ENCODE peak calls at places on chromosomes 1 and 21, in seven cellular contexts. One of them, this sample, is unnamed.

GRCh38 chr1:179025975-179026812 is 500 bp downstream of the FAM20B start:
- DNase-seq in fibroblast of mammary gland: peak
- DNase-seq in hepatocyte: peak
- DNase-seq in K562: peak
- DNase-seq in neural progenitor cell: peak
- DNase-seq in cardiac muscle cell: peak
- DNase-seq in PC-9: peak
- DNase-seq in this sample: peak

GRCh38 chr1:33383974-33384767 is 46.7 kb downstream of the PHC2 start:
- DNase-seq in hepatocyte: no peak
- DNase-seq in PC-9: no peak
- DNase-seq in neural progenitor cell: no peak
- DNase-seq in fibroblast of mammary gland: peak
- DNase-seq in K562: no peak
- DNase-seq in cardiac muscle cell: peak
- DNase-seq in this sample: peak

GRCh38 chr1:97796716-97797115 is 124.1 kb downstream of the DPYD start:
- DNase-seq in PC-9: no peak
- DNase-seq in K562: no peak
- DNase-seq in fibroblast of mammary gland: no peak
- DNase-seq in hepatocyte: no peak
- DNase-seq in neural progenitor cell: no peak
- DNase-seq in cardiac muscle cell: peak
- DNase-seq in this sample: no peak

GRCh38 chr1:198638441-198638840 is 399 bp upstream of the PTPRC start:
- DNase-seq in neural progenitor cell: no peak
- DNase-seq in fibroblast of mammary gland: no peak
- DNase-seq in PC-9: no peak
- DNase-seq in cardiac muscle cell: no peak
- DNase-seq in hepatocyte: no peak
- DNase-seq in K562: no peak
- DNase-seq in this sample: no peak

GRCh38 chr1:53249706-53250105 is 11.4 kb upstream of the MAGOH start:
- DNase-seq in cardiac muscle cell: no peak
- DNase-seq in neural progenitor cell: no peak
- DNase-seq in PC-9: no peak
- DNase-seq in fibroblast of mammary gland: no peak
- DNase-seq in hepatocyte: peak
- DNase-seq in K562: no peak
- DNase-seq in this sample: no peak

GRCh38 chr1:223820515-223820858 is 25.3 kb downstream of the TP53BP2 start:
- DNase-seq in cardiac muscle cell: no peak
- DNase-seq in hepatocyte: no peak
- DNase-seq in neural progenitor cell: no peak
- DNase-seq in K562: no peak
- DNase-seq in fibroblast of mammary gland: no peak
- DNase-seq in PC-9: no peak
- DNase-seq in this sample: no peak

GRCh38 chr1:174052621-174053020 is 30.5 kb upstream of the RC3H1 start:
- DNase-seq in cardiac muscle cell: no peak
- DNase-seq in K562: no peak
- DNase-seq in hepatocyte: no peak
- DNase-seq in fibroblast of mammary gland: peak
- DNase-seq in neural progenitor cell: no peak
- DNase-seq in PC-9: no peak
- DNase-seq in this sample: no peak

GRCh38 chr1:212514056-212514614 is 81.4 kb downstream of the NENF start:
- DNase-seq in PC-9: peak
- DNase-seq in neural progenitor cell: no peak
- DNase-seq in cardiac muscle cell: peak
- DNase-seq in fibroblast of mammary gland: peak
- DNase-seq in hepatocyte: no peak
- DNase-seq in K562: peak
- DNase-seq in this sample: peak

GRCh38 chr1:20478072-20478660 is 7.8 kb downstream of the CAMK2N1 start:
- DNase-seq in K562: no peak
- DNase-seq in neural progenitor cell: no peak
- DNase-seq in cardiac muscle cell: no peak
- DNase-seq in PC-9: no peak
- DNase-seq in fibroblast of mammary gland: no peak
- DNase-seq in hepatocyte: no peak
- DNase-seq in this sample: no peak

GRCh38 chr21:33362044-33362555 is 37.3 kb downstream of the IFNAR1 start:
- DNase-seq in neural progenitor cell: peak
- DNase-seq in PC-9: no peak
- DNase-seq in cardiac muscle cell: no peak
- DNase-seq in hepatocyte: peak
- DNase-seq in fibroblast of mammary gland: no peak
- DNase-seq in K562: no peak
- DNase-seq in this sample: peak

GRCh38 chr1:236142358-236143103 is at the start of gene GPR137B:
- DNase-seq in hepatocyte: peak
- DNase-seq in cardiac muscle cell: peak
- DNase-seq in neural progenitor cell: peak
- DNase-seq in fibroblast of mammary gland: peak
- DNase-seq in PC-9: no peak
- DNase-seq in K562: peak
- DNase-seq in this sample: peak

GRCh38 chr1:23273450-23274133 is 56.3 kb upstream of the HTR1D start:
- DNase-seq in fibroblast of mammary gland: peak
- DNase-seq in cardiac muscle cell: peak
- DNase-seq in neural progenitor cell: no peak
- DNase-seq in PC-9: peak
- DNase-seq in K562: no peak
- DNase-seq in hepatocyte: peak
- DNase-seq in this sample: peak

GRCh38 chr1:112114540-112114939 is 125.1 kb upstream of the KCND3 start:
- DNase-seq in K562: no peak
- DNase-seq in hepatocyte: no peak
- DNase-seq in PC-9: no peak
- DNase-seq in cardiac muscle cell: no peak
- DNase-seq in fibroblast of mammary gland: no peak
- DNase-seq in neural progenitor cell: no peak
- DNase-seq in this sample: peak

GRCh38 chr1:8004113-8004802 is 21.9 kb downstream of the ERRFI1 start:
- DNase-seq in hepatocyte: no peak
- DNase-seq in PC-9: no peak
- DNase-seq in neural progenitor cell: peak
- DNase-seq in cardiac muscle cell: peak
- DNase-seq in fibroblast of mammary gland: no peak
- DNase-seq in K562: no peak
- DNase-seq in this sample: no peak

GRCh38 chr1:205633421-205633976 is 1.7 kb upstream of the ELK4 start:
- DNase-seq in K562: no peak
- DNase-seq in neural progenitor cell: no peak
- DNase-seq in cardiac muscle cell: peak
- DNase-seq in fibroblast of mammary gland: peak
- DNase-seq in PC-9: no peak
- DNase-seq in hepatocyte: no peak
- DNase-seq in this sample: peak

GRCh38 chr1:53639996-53640695 is 98.8 kb downstream of the GLIS1 start:
- DNase-seq in cardiac muscle cell: no peak
- DNase-seq in hepatocyte: no peak
- DNase-seq in PC-9: no peak
- DNase-seq in neural progenitor cell: no peak
- DNase-seq in K562: no peak
- DNase-seq in fibroblast of mammary gland: no peak
- DNase-seq in this sample: no peak

GRCh38 chr1:209384710-209385550 is 198.6 kb upstream of the CAMK1G start:
- DNase-seq in PC-9: peak
- DNase-seq in neural progenitor cell: no peak
- DNase-seq in K562: no peak
- DNase-seq in fibroblast of mammary gland: peak
- DNase-seq in cardiac muscle cell: no peak
- DNase-seq in hepatocyte: no peak
- DNase-seq in this sample: peak

GRCh38 chr21:19640964-19641363 is 1237.4 kb upstream of the TMPRSS15 start:
- DNase-seq in cardiac muscle cell: no peak
- DNase-seq in fibroblast of mammary gland: no peak
- DNase-seq in PC-9: no peak
- DNase-seq in K562: no peak
- DNase-seq in hepatocyte: no peak
- DNase-seq in neural progenitor cell: no peak
- DNase-seq in this sample: no peak

GRCh38 chr1:156741613-156741983 is 710 bp upstream of the MRPL24 start:
- DNase-seq in cardiac muscle cell: no peak
- DNase-seq in hepatocyte: no peak
- DNase-seq in neural progenitor cell: no peak
- DNase-seq in K562: no peak
- DNase-seq in PC-9: no peak
- DNase-seq in fibroblast of mammary gland: no peak
- DNase-seq in this sample: no peak

DNA sequence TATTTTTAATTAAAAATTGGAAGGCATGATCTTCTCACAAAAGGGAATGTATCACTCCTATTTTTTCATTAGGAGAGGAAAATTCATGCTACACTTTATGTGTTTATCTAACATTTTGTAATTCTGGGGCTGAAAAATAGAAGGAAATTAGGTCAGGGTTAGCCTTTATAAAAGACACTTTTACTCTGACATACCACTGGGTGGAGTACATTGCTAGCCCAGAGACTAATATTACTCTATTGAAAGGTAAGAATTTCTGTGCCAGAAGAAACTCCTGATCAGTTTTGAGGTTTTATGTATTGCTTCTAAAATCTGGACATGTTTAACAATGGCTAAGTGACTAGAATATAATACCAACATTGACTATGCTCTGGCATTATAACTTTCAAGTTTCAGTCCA is 724.6 kb downstream of the USP25 start:
- DNase-seq in fibroblast of mammary gland: peak
- DNase-seq in neural progenitor cell: no peak
- DNase-seq in cardiac muscle cell: peak
- DNase-seq in K562: no peak
- DNase-seq in PC-9: no peak
- DNase-seq in hepatocyte: no peak
- DNase-seq in this sample: no peak
- TF ChIP-seq CTCF in fibroblast of mammary gland: peak
- TF ChIP-seq CTCF in neural progenitor cell: peak
- TF ChIP-seq CTCF in cardiac muscle cell: peak
- TF ChIP-seq CTCF in K562: no peak
- TF ChIP-seq CTCF in PC-9: peak
- TF ChIP-seq CTCF in hepatocyte: peak
- TF ChIP-seq CTCF in this sample: no peak

GRCh38 chr1:62433861-62434611 is 2.8 kb upstream of the USP1 start:
- DNase-seq in PC-9: no peak
- DNase-seq in cardiac muscle cell: no peak
- DNase-seq in hepatocyte: no peak
- DNase-seq in neural progenitor cell: no peak
- DNase-seq in fibroblast of mammary gland: peak
- DNase-seq in K562: no peak
- DNase-seq in this sample: peak

GRCh38 chr1:62436466-62437272 is at the start of gene USP1:
- DNase-seq in neural progenitor cell: peak
- DNase-seq in fibroblast of mammary gland: peak
- DNase-seq in K562: peak
- DNase-seq in cardiac muscle cell: peak
- DNase-seq in hepatocyte: peak
- DNase-seq in PC-9: peak
- DNase-seq in this sample: no peak

GRCh38 chr1:62436039-62436465 is 797 bp upstream of the USP1 start:
- DNase-seq in cardiac muscle cell: no peak
- DNase-seq in PC-9: no peak
- DNase-seq in fibroblast of mammary gland: no peak
- DNase-seq in hepatocyte: no peak
- DNase-seq in K562: no peak
- DNase-seq in neural progenitor cell: no peak
- DNase-seq in this sample: peak

GRCh38 chr1:62435231-62436038 is 1.4 kb upstream of the USP1 start:
- DNase-seq in fibroblast of mammary gland: no peak
- DNase-seq in cardiac muscle cell: no peak
- DNase-seq in PC-9: peak
- DNase-seq in hepatocyte: no peak
- DNase-seq in neural progenitor cell: no peak
- DNase-seq in K562: no peak
- DNase-seq in this sample: no peak

GRCh38 chr1:62434612-62434994 is 2.2 kb upstream of the USP1 start:
- DNase-seq in neural progenitor cell: no peak
- DNase-seq in PC-9: no peak
- DNase-seq in fibroblast of mammary gland: no peak
- DNase-seq in cardiac muscle cell: no peak
- DNase-seq in K562: no peak
- DNase-seq in hepatocyte: no peak
- DNase-seq in this sample: no peak
- H3K4me3 ChIP-seq in neural progenitor cell: no peak
- H3K4me3 ChIP-seq in PC-9: no peak
- H3K4me3 ChIP-seq in fibroblast of mammary gland: no peak
- H3K4me3 ChIP-seq in cardiac muscle cell: no peak
- H3K4me3 ChIP-seq in K562: no peak
- H3K4me3 ChIP-seq in hepatocyte: no peak
- H3K4me3 ChIP-seq in this sample: no peak

GRCh38 chr1:63940440-63940839 is 166.6 kb downstream of the ROR1 start:
- DNase-seq in hepatocyte: no peak
- DNase-seq in fibroblast of mammary gland: no peak
- DNase-seq in neural progenitor cell: no peak
- DNase-seq in cardiac muscle cell: no peak
- DNase-seq in PC-9: no peak
- DNase-seq in K562: no peak
- DNase-seq in this sample: no peak
- TF ChIP-seq CTCF in hepatocyte: no peak
- TF ChIP-seq CTCF in fibroblast of mammary gland: no peak
- TF ChIP-seq CTCF in neural progenitor cell: no peak
- TF ChIP-seq CTCF in cardiac muscle cell: no peak
- TF ChIP-seq CTCF in PC-9: no peak
- TF ChIP-seq CTCF in K562: no peak
- TF ChIP-seq CTCF in this sample: no peak

DNA sequence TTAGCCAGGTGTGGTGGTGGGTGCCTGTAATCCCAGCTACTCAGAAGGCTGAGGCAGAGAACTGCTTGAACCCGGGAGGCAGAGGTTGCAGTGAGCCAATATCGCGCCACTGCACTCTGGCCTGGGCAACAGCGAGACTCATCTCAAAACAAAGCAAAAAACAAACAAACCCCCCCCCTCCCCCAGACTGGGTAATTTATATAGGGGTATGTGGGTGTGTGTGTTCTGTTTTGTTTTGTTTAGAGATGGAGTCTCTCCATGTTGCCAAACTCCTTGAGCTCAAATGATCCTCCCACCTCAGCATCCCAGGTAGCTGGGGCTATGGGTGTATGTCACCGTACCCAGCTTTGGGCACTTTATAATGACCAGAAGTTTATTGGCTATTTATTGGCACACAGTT is 73.6 kb downstream of the SLC27A3 start:
- DNase-seq in neural progenitor cell: no peak
- DNase-seq in PC-9: no peak
- DNase-seq in hepatocyte: no peak
- DNase-seq in cardiac muscle cell: no peak
- DNase-seq in K562: no peak
- DNase-seq in fibroblast of mammary gland: no peak
- DNase-seq in this sample: no peak
- H3K4me3 ChIP-seq in neural progenitor cell: no peak
- H3K4me3 ChIP-seq in PC-9: no peak
- H3K4me3 ChIP-seq in hepatocyte: no peak
- H3K4me3 ChIP-seq in cardiac muscle cell: no peak
- H3K4me3 ChIP-seq in K562: no peak
- H3K4me3 ChIP-seq in fibroblast of mammary gland: no peak
- H3K4me3 ChIP-seq in this sample: no peak

GRCh38 chr1:202659974-202660373 is 50.3 kb downstream of the SYT2 start:
- DNase-seq in cardiac muscle cell: no peak
- DNase-seq in hepatocyte: no peak
- DNase-seq in neural progenitor cell: no peak
- DNase-seq in K562: no peak
- DNase-seq in fibroblast of mammary gland: no peak
- DNase-seq in PC-9: no peak
- DNase-seq in this sample: no peak
- TF ChIP-seq CTCF in cardiac muscle cell: no peak
- TF ChIP-seq CTCF in hepatocyte: no peak
- TF ChIP-seq CTCF in neural progenitor cell: peak
- TF ChIP-seq CTCF in K562: peak
- TF ChIP-seq CTCF in fibroblast of mammary gland: no peak
- TF ChIP-seq CTCF in PC-9: no peak
- TF ChIP-seq CTCF in this sample: no peak

This sample was measured in bronchial epithelial cell.